ENCODE peak calls at places on chromosomes 13 and 19, in seven cellular contexts. V, J, L, M, R, D and G are unnamed samples.

GRCh38 chr19:51064534-51065220 is at the start of gene KLK13:
- DNase-seq in D (peak), L (peak), V (no peak), J (peak), M (no peak), R (peak), G (no peak)

GRCh38 chr13:110615322-110616102 is at the start of gene NAXD:
- DNase-seq in L (peak), D (peak), V (peak), R (peak), J (peak), M (peak), G (peak)

GRCh38 chr13:49610176-49610575 is 18.1 kb upstream of the ARL11 start:
- DNase-seq in M (no peak), L (no peak), V (no peak), J (no peak), D (no peak), R (no peak), G (no peak)

GRCh38 chr13:24225062-24225461 is 64.5 kb downstream of the SPATA13 start:
- DNase-seq in L (no peak), V (no peak), R (no peak), J (no peak), D (no peak), M (no peak), G (no peak)

GRCh38 chr19:49222011-49222410 is 64.4 kb downstream of the TRPM4 start:
- DNase-seq in R (peak), J (peak), V (peak), L (no peak), M (no peak), D (no peak), G (no peak)

GRCh38 chr13:95341441-95341840 is 40.2 kb upstream of the ABCC4 start:
- DNase-seq in V (peak), M (no peak), J (peak), D (no peak), R (no peak), L (peak), G (no peak)

GRCh38 chr19:12202250-12202649 is 39.4 kb downstream of the ZNF136 start:
- DNase-seq in M (peak), D (no peak), L (no peak), R (peak), V (no peak), J (peak), G (no peak)

GRCh38 chr19:43576479-43576878 is 878 bp downstream of the PINLYP start:
- DNase-seq in M (no peak), V (no peak), D (no peak), R (no peak), L (peak), J (no peak), G (no peak)

GRCh38 chr13:74305876-74306275 is 171.7 kb upstream of the KLF12 start:
- DNase-seq in J (peak), M (no peak), D (no peak), V (no peak), R (peak), L (peak), G (no peak)

GRCh38 chr13:20334309-20334708 is 102.2 kb upstream of the GJB6 start:
- DNase-seq in L (no peak), R (no peak), J (no peak), M (no peak), D (no peak), V (no peak), G (no peak)

GRCh38 chr13:107025991-107026390 is 458.1 kb upstream of the ARGLU1 start:
- DNase-seq in L (peak), R (no peak), D (no peak), V (peak), J (peak), M (no peak), G (no peak)

GRCh38 chr13:32426981-32427851 is 714 bp downstream of the N4BP2L1 start:
- DNase-seq in M (peak), R (peak), V (peak), J (peak), D (no peak), L (no peak), G (no peak)

GRCh38 chr19:19578241-19578640 is 40.2 kb downstream of the CILP2 start:
- DNase-seq in R (no peak), D (no peak), V (no peak), M (no peak), J (no peak), L (no peak), G (no peak)

GRCh38 chr13:101624981-101625380 is 172.5 kb downstream of the ITGBL1 start:
- DNase-seq in L (no peak), M (no peak), V (no peak), R (no peak), D (no peak), J (no peak), G (no peak)

GRCh38 chr19:19209372-19209771 is 2.4 kb upstream of the NCAN start:
- DNase-seq in L (no peak), J (no peak), D (no peak), M (no peak), R (no peak), V (no peak), G (no peak)

GRCh38 chr13:83879431-83880171 is 2.7 kb downstream of the SLITRK1 start:
- DNase-seq in R (peak), D (no peak), M (no peak), L (peak), J (no peak), V (peak), G (no peak)

DNA sequence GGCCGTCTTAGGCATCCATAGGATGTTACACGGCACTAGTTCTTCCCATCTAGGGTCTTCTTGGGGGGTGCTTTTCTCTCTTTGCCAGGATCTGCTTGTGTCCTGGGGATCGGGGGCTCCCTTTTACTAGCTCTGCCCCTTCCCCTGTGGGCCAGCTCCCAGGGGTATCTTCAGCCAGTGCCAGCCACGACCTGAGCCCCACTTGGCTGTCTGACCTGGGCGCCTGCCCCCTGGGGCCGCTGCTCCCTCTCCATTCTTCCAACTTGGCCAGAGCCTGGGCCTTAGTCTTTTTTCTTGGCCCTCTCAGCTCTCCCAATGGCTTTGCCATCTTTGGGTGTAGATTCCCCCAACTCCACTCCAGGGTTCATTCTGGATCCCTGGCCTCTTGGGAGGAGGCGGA is 3.1 kb downstream of the PRKACA start:
- DNase-seq in V (no peak), D (no peak), J (no peak), R (no peak), M (no peak), L (no peak), G (no peak)
- H3K4me3 ChIP-seq in V (no peak), D (no peak), J (no peak), R (no peak), M (no peak), L (no peak), G (no peak)

GRCh38 chr19:10780368-10780767 is 55.6 kb downstream of the TMED1 start:
- DNase-seq in R (peak), J (peak), D (no peak), M (no peak), V (peak), L (no peak), G (peak)

GRCh38 chr19:10769533-10770491 is 51.9 kb downstream of the DNM2 start:
- DNase-seq in V (peak), L (no peak), M (no peak), J (peak), D (peak), R (peak), G (peak)

GRCh38 chr19:10773969-10774368 is 56.1 kb downstream of the DNM2 start:
- DNase-seq in L (peak), D (no peak), J (no peak), V (no peak), R (no peak), M (no peak), G (no peak)

GRCh38 chr19:10776900-10777650 is 58.9 kb downstream of the TMED1 start:
- DNase-seq in V (no peak), R (no peak), J (no peak), L (no peak), M (no peak), D (no peak), G (no peak)

GRCh38 chr19:10774893-10775292 is 57.0 kb downstream of the DNM2 start:
- DNase-seq in D (no peak), V (no peak), M (no peak), R (no peak), J (no peak), L (no peak), G (no peak)
- H3K4me3 ChIP-seq in D (no peak), V (no peak), M (no peak), R (no peak), J (no peak), L (no peak), G (no peak)

DNA sequence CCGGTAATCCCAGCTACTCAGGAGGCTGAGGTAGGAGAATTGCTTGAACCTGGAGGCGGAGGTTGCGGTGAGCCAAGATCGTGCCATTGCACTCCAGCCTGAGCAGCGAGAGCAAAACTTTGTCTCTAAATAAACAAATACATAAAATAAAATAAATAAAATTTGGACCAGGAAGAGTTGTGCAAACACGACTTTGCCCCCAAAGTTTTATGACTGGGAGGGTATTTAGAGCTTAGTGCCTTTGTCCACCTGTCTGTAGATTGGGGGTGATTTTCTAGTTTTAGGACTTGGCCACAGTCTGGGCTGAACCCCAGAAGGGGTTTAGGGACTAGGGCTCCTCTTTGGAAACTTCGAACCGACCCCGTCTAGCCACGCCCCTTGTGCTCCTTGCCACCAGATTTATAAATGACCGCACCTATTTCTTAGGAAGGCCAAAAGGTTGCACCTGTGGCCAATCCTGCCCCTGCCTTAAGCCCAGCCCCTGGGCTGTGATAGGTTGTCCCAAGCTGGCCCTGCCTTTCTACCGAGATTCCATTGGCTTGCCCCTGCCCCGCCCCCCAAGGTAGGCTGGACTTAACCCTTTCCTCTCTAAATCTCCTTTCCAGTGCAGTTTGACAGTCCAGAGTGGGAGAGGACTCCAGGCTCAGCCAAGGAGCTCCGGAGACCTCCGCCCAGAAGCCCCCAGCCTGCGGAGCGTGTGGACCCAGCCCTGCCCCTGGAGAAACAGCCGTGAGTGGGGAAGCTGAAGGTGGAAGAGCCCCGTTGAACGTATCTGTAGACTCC is 5.3 kb downstream of the SHD start:
- DNase-seq in L (no peak), J (no peak), R (peak), M (peak), V (no peak), D (peak), G (peak)
- H3K4me3 ChIP-seq in L (no peak), J (no peak), R (no peak), M (peak), V (no peak), D (peak), G (no peak)

GRCh38 chr19:55406091-55406868 is 1.3 kb downstream of the UBE2S start:
- DNase-seq in V (no peak), J (no peak), D (no peak), M (no peak), R (peak), L (no peak), G (no peak)

GRCh38 chr19:55407625-55408319 is at the start of gene UBE2S:
- DNase-seq in R (peak), D (peak), M (peak), L (peak), V (peak), J (peak), G (peak)

GRCh38 chr19:55410168-55410567 is 2.6 kb upstream of the UBE2S start:
- DNase-seq in L (no peak), J (no peak), V (no peak), M (no peak), R (no peak), D (no peak), G (no peak)

GRCh38 chr19:55406869-55407624 is 541 bp downstream of the UBE2S start:
- DNase-seq in V (peak), J (peak), L (no peak), D (no peak), R (peak), M (no peak), G (peak)

DNA sequence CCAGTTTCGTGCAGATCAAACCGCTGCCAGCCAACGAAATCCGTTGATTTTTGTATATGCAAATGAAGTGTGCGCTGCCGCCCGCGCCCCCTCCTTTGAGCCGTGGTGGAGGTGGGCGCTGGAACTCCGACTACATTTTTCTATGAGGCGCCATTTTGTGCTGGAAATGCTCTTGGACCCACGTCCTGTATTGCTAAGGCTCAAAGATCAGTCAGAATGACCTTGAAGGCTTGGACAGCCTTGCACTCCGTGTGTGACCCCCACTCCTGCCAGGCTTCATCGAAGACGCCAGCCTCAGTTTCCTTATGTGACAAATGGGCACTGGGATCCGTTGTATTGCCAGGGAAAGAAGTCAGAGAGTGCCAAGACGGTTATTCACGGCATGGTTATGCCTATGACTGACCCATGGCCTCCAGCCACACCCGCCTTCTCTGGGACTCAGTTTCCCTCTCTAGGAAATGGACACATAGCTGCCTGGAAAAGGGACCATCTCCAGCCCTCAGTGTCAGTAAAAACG is 790 bp upstream of the UBE2S start:
- DNase-seq in M (no peak), J (no peak), L (no peak), D (no peak), V (no peak), R (no peak), G (no peak)
- H3K4me3 ChIP-seq in M (peak), J (peak), L (peak), D (peak), V (peak), R (peak), G (peak)

GRCh38 chr19:8210660-8211101 is 1.5 kb downstream of the CERS4 start:
- DNase-seq in M (no peak), D (no peak), R (no peak), L (no peak), V (no peak), J (no peak), G (no peak)
- H3K4me3 ChIP-seq in M (peak), D (no peak), R (no peak), L (no peak), V (no peak), J (no peak), G (no peak)

GRCh38 chr19:618247-618619 is 15.1 kb downstream of the POLRMT start:
- DNase-seq in M (no peak), J (no peak), R (no peak), D (no peak), V (no peak), L (no peak), G (no peak)
- H3K4me3 ChIP-seq in M (no peak), J (no peak), R (no peak), D (no peak), V (no peak), L (no peak), G (no peak)

GRCh38 chr19:17754634-17755532 is 3.6 kb downstream of the FCHO1 start:
- DNase-seq in L (no peak), R (no peak), M (no peak), V (no peak), D (peak), J (no peak), G (no peak)
- H3K4me3 ChIP-seq in L (no peak), R (no peak), M (no peak), V (no peak), D (no peak), J (no peak), G (no peak)